ENCODE peak calls at places on chromosomes 2 and 18, in ten cellular contexts. V, Y, P, D, X, S, T, Z, W and C are unnamed samples.
A peak's percentile ranks its signal among the peaks of the same experiment; 100 is the strongest.

GRCh38 chr2:129709956-129710598 is 269.4 kb upstream of the RAB6C start:
- DNase-seq in D (no peak), V (no peak), Z (no peak), Y (no peak), P (no peak), W (no peak), S (no peak), X (peak; percentile 1), T (no peak), C (no peak)

GRCh38 chr2:63950414-63950813 is 68.8 kb downstream of the VPS54 start:
- DNase-seq in W (no peak), T (no peak), X (no peak), Z (no peak), S (no peak), Y (no peak), P (no peak), V (no peak), D (no peak), C (no peak)

GRCh38 chr2:11500702-11501303 is 33.0 kb upstream of the GREB1 start:
- DNase-seq in T (no peak), Z (no peak), P (no peak), Y (no peak), X (no peak), W (no peak), S (peak; percentile 43), V (no peak), D (no peak), C (no peak)

GRCh38 chr18:13563390-13563805 is 163.0 kb downstream of the FAM210A start:
- DNase-seq in X (no peak), D (no peak), S (no peak), V (no peak), P (no peak), W (no peak), T (no peak), Y (peak; percentile 48), Z (no peak), C (no peak)

GRCh38 chr2:12005886-12006681 is 259.7 kb downstream of the LPIN1 start:
- DNase-seq in T (no peak), P (no peak), Y (no peak), W (peak; percentile 51), X (no peak), S (peak; percentile 72), D (peak; percentile 65), V (peak; percentile 30), Z (no peak), C (no peak)

GRCh38 chr2:19667085-19667484 is 234.7 kb downstream of the TTC32 start:
- DNase-seq in X (peak; percentile 30), D (no peak), P (no peak), Z (peak; percentile 59), W (no peak), T (no peak), Y (no peak), S (no peak), V (no peak), C (no peak)

GRCh38 chr2:132568679-132569078 is 101.3 kb downstream of the LYPD1 start:
- DNase-seq in V (no peak), Z (no peak), Y (no peak), S (no peak), X (no peak), T (no peak), P (no peak), D (no peak), W (no peak), C (no peak)

GRCh38 chr2:227805578-227805977 is 8.1 kb upstream of the CCL20 start:
- DNase-seq in S (no peak), T (no peak), W (peak; percentile 22), V (no peak), P (no peak), D (no peak), Z (no peak), Y (no peak), X (no peak), C (peak; percentile 29)

GRCh38 chr2:120675460-120676130 is 60.1 kb upstream of the GLI2 start:
- DNase-seq in X (peak; percentile 87), D (peak; percentile 54), S (peak; percentile 71), T (no peak), P (no peak), Z (peak; percentile 50), V (peak; percentile 66), Y (peak; percentile 64), W (no peak), C (no peak)

GRCh38 chr18:68660355-68661183 is 54.3 kb downstream of the TMX3 start:
- DNase-seq in Y (peak; percentile 71), Z (peak; percentile 61), P (peak; percentile 22), X (peak; percentile 43), V (no peak), S (peak; percentile 55), T (peak; percentile 62), D (no peak), W (no peak), C (peak; percentile 28)

GRCh38 chr2:96527990-96528679 is 8.4 kb upstream of the ARID5A start:
- DNase-seq in Y (no peak), T (no peak), P (no peak), W (peak; percentile 31), S (peak; percentile 86), D (peak; percentile 65), Z (peak; percentile 60), X (no peak), V (no peak), C (peak; percentile 76)

GRCh38 chr2:163119964-163120363 is 281.4 kb upstream of the KCNH7 start:
- DNase-seq in T (no peak), W (no peak), Y (no peak), V (no peak), S (no peak), X (no peak), P (no peak), D (no peak), Z (no peak), C (no peak)

GRCh38 chr18:47730795-47731194 is 199.7 kb downstream of the SMAD2 start:
- DNase-seq in X (peak; percentile 41), S (no peak), Y (no peak), V (no peak), D (no peak), W (no peak), T (no peak), Z (peak; percentile 4), P (no peak), C (no peak)

GRCh38 chr2:145055651-145056050 is 535.7 kb upstream of the ZEB2 start:
- DNase-seq in T (no peak), D (no peak), X (no peak), P (no peak), S (no peak), W (no peak), V (no peak), Z (no peak), Y (no peak), C (no peak)

GRCh38 chr2:101083613-101084012 is 67.6 kb downstream of the TBC1D8 start:
- DNase-seq in X (no peak), P (no peak), S (no peak), T (no peak), V (no peak), Y (no peak), D (no peak), W (no peak), Z (no peak), C (no peak)

GRCh38 chr2:113209869-113210305 is 36.1 kb downstream of the PSD4 start:
- DNase-seq in Y (no peak), W (no peak), D (no peak), S (no peak), X (no peak), Z (no peak), V (no peak), P (no peak), T (no peak), C (no peak)

GRCh38 chr2:36912692-36913091 is 53.6 kb downstream of the STRN start:
- DNase-seq in X (peak; percentile 16), P (no peak), Z (peak; percentile 83), S (no peak), W (no peak), T (no peak), Y (no peak), D (no peak), V (no peak), C (no peak)

GRCh38 chr2:112658820-112659667 is 13.3 kb downstream of the SLC20A1 start:
- DNase-seq in P (no peak), D (no peak), X (no peak), Y (no peak), W (no peak), Z (no peak), T (no peak), V (no peak), S (no peak), C (no peak)

GRCh38 chr18:61551586-61551985 is 218.4 kb downstream of the CDH20 start:
- DNase-seq in P (peak; percentile 70), V (peak; percentile 68), X (peak; percentile 83), T (peak; percentile 53), Z (peak; percentile 88), D (peak; percentile 32), Y (peak; percentile 59), S (peak; percentile 68), W (no peak), C (no peak)